ENCODE peak calls at places on chromosomes 5 and 9, in eight cellular contexts. C is choroid plexus epithelial cell, P is mammary epithelial cell, A is PC-3, K is mucosa of descending colon, Q is pancreas, R is right atrium auricular region, V is prostate gland. S is an unnamed sample.

GRCh38 chr5:177124486-177124991 is 9.0 kb upstream of the NSD1 start:
- DNase-seq in V (no peak), Q (no peak), A (peak), R (no peak), K (no peak), C (no peak), P (no peak), S (no peak)

GRCh38 chr9:130624154-130624553 is 40.2 kb upstream of the PRDM12 start:
- DNase-seq in C (no peak), Q (no peak), P (no peak), A (no peak), K (no peak), V (no peak), R (no peak), S (no peak)

GRCh38 chr5:94849821-94850736 is 231.6 kb downstream of the SLF1 start:
- DNase-seq in Q (no peak), P (peak), R (no peak), A (peak), C (peak), K (no peak), V (no peak), S (peak)

GRCh38 chr9:114314256-114314867 is 8.5 kb upstream of the ORM1 start:
- DNase-seq in A (no peak), R (no peak), P (peak), C (no peak), Q (no peak), V (no peak), K (no peak), S (no peak)

GRCh38 chr5:72648511-72648910 is 141.3 kb upstream of the ZNF366 start:
- DNase-seq in R (no peak), A (peak), K (no peak), V (no peak), C (peak), P (no peak), Q (no peak), S (no peak)

GRCh38 chr5:38528162-38528703 is 28.2 kb downstream of the LIFR start:
- DNase-seq in A (no peak), K (no peak), Q (no peak), C (peak), V (no peak), R (no peak), P (no peak), S (no peak)

GRCh38 chr5:65121880-65122436 is 353.2 kb downstream of the CWC27 start:
- DNase-seq in C (peak), Q (no peak), R (no peak), V (no peak), A (no peak), K (no peak), P (peak), S (peak)

GRCh38 chr5:72140711-72141110 is 33.4 kb downstream of the MAP1B start:
- DNase-seq in Q (no peak), P (peak), R (no peak), V (no peak), C (no peak), K (no peak), A (peak), S (peak)

GRCh38 chr5:90182726-90183125 is 226.8 kb downstream of the CETN3 start:
- DNase-seq in C (no peak), P (peak), Q (no peak), A (peak), R (no peak), K (no peak), V (no peak), S (peak)

GRCh38 chr5:9468070-9468388 is 77.8 kb downstream of the SEMA5A start:
- DNase-seq in A (peak), V (peak), P (peak), K (no peak), Q (no peak), R (no peak), C (peak), S (peak)

GRCh38 chr9:1978941-1979340 is 36.2 kb upstream of the SMARCA2 start:
- DNase-seq in R (no peak), V (no peak), K (no peak), C (peak), P (peak), Q (no peak), A (no peak), S (peak)

GRCh38 chr5:115962565-115963402 is 509 bp downstream of the LVRN start:
- DNase-seq in R (no peak), P (no peak), A (no peak), K (peak), V (no peak), C (no peak), Q (peak), S (peak)

GRCh38 chr9:95008151-95008771 is 281.8 kb downstream of the AOPEP start:
- DNase-seq in C (peak), V (peak), R (no peak), K (no peak), P (peak), A (peak), Q (no peak), S (no peak)
- H3K4me3 ChIP-seq in C (peak), V (peak), R (peak), K (no peak), P (peak), A (peak), Q (peak), S (peak)

DNA sequence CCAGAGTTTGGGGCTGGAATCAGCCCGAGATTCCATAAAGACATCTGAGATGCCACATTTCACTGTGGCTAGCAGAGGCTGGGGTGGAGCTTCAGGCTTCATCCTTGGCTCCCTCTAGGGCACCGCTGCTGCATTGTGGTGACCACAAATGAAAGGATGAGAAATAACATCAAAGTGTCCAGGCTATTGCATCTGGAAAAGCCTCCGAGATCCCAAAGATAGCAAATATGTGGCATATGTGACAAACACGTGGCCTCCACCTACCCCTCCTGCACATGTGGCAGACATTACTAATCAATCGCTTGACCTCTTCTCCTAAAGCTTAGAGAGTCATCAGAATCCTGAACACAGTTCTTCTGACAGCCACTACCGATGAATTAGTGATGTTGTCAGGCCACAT is 4.5 kb downstream of the SPARC start:
- DNase-seq in K (no peak), R (no peak), V (no peak), Q (no peak), C (peak), P (no peak), A (no peak), S (peak)
- TF ChIP-seq CTCF in K (no peak), R (no peak), V (no peak), Q (no peak), C (peak), P (no peak), A (no peak), S (peak)

DNA sequence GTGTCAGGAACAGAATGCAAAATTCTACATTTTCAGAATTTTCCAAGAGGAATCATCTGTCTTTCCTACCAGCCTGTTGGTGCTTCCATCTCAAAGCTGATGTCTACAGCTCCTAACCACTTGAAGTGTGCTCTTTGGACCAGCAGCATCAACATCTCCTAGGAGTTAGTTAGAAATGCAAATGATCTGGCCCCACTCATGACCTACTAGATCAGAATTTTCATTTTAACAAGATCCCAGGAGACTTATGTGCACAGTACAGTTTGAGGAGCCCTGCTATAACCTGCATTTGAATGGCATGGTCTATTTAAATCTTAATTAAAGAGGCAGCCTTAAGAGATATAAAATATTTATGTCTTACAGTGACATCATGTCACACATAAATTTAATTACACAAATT is 33.8 kb downstream of the ITK start:
- DNase-seq in Q (no peak), R (no peak), V (no peak), C (no peak), A (no peak), P (no peak), K (no peak), S (no peak)
- H3K4me3 ChIP-seq in Q (no peak), R (no peak), V (no peak), C (no peak), A (no peak), P (no peak), K (no peak), S (no peak)

DNA sequence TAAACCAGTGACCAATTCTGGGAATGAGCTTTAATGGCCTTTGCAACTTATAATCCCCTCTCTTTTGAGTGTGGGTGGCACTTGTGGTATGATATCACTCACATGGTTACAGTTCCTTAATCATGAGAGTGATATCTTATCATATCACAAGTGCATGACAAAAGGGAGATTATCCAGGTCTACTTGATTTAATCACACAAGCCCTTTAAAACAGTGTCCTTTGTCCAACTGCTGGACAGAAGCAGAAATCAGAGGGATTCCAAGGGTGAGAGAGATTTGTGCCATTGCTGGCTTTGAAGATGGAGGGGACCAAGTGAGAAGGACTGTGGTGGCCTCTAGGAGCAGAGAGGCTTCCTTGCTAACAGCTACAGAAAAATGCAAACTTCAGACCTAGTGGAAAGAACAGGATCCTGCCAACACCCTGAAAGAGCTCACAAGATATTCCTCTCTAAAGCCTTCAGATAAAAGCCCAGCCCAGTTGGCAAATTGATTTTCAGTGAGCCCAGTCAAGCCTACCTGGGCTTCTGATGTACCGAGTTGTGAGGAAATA is 279.0 kb upstream of the TLE4 start:
- DNase-seq in A (peak), V (no peak), K (no peak), R (no peak), P (no peak), Q (no peak), C (no peak), S (no peak)
- TF ChIP-seq CTCF in A (peak), V (no peak), K (no peak), R (no peak), P (no peak), Q (no peak), C (no peak), S (no peak)

GRCh38 chr9:76887003-76887821 is 18.7 kb downstream of the PRUNE2 start:
- DNase-seq in V (no peak), Q (no peak), R (no peak), K (no peak), A (no peak), P (no peak), C (no peak), S (no peak)
- H3K4me3 ChIP-seq in V (no peak), Q (no peak), R (no peak), K (no peak), A (no peak), P (no peak), C (no peak), S (no peak)

DNA sequence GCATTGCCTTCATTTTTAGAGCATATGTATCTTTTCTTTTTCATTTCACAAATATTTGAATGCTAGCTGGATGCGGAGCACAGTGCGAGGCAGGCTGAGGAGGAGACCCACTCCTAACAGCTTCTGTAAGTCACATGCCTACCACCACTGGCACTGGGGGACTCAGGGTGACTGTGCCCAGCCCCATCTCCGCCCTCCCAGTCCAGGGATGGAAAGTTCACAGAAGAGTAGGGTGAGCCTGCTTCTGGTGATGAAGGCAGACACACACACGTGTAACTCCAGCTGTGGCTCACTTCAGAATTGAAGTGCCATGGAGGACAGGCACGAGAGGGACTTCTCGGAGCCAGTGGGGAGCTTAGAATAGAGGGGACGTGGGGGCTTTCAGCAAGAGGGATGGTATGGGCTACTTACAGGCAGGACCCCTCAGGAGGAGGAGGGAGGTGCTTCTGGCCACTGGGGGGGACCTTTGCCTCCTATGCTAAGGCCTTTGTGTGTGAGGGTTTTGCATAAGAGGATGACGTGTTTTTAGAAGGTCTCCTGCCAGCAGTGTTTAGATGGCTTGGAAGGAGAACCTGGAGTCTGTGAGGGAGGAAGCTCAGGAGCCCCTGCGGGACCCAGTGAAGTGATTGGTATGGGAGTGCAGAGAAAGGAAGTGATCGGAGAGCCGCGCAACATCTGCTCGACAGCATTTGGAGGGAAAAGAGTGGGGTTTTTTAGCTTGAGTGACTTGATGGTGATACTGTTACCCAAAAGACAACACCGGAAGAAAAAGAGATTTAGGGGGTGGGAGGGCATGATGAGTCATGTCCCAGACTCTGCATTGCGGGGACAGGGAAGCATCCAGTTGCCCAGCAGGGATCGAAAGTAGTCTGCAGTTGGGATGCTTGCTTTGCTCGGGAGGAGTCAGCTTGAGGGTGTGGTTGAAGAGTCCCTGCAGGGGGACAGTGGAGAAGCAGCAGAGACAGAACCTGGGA is 163.5 kb upstream of the OTULINL start:
- DNase-seq in V (no peak), A (no peak), Q (no peak), R (no peak), P (no peak), C (peak), K (no peak), S (no peak)
- TF ChIP-seq CTCF in V (no peak), A (no peak), Q (no peak), R (no peak), P (no peak), C (peak), K (no peak), S (no peak)

DNA sequence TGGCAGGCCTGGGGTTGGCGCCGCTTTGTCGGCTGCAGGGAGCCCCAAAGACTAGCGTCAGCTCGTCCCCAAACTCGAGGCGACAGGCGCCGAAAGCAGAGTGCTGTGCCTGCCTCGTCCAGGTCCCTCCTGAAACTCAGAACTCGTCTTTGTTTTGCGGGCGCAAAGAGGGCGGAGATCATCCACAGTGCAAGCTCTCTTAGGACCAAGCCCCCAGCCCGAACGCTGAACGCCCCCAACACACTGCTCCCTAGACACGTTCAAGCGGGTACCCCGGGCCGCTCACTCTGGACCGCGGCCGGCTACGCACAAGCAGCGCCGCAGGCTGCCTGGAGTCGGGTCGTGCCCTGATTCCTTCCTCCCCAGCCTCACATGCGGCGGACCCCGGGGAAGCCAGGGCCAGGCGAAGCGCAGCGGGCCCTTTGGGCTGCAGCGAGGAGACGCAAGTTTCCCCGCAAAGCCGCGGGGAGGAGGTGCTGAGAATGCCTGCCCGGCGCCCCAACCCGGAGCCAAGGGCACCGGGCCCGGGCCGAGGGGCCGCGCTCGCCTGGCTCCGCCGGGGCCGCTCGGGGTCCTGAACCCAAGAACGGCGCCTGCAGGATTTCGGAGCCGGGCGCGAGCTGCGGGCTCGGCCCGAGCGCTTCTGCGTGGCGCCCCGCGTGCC is 852 bp downstream of the FSTL4 start:
- DNase-seq in A (no peak), R (no peak), P (no peak), K (no peak), V (no peak), C (no peak), Q (peak), S (no peak)
- H3K4me3 ChIP-seq in A (peak), R (peak), P (no peak), K (no peak), V (peak), C (no peak), Q (peak), S (no peak)

S was measured in foreskin fibroblast.